ENCODE peak calls at places on chromosomes 7 and 10, in six cellular contexts. O, J, M, V, Q and A are unnamed samples.

GRCh38 chr7:73582664-73583202 is 4.4 kb upstream of the TBL2 start:
- DNase-seq in O (no peak), J (no peak), M (no peak), V (no peak), Q (no peak), A (no peak)

GRCh38 chr10:75079436-75080083 is 31.9 kb upstream of the SAMD8 start:
- DNase-seq in O (no peak), J (no peak), M (no peak), V (no peak), Q (no peak), A (no peak)

GRCh38 chr7:50502947-50503346 is 52.8 kb upstream of the FIGNL1 start:
- DNase-seq in O (peak), J (no peak), M (peak), V (no peak), Q (no peak), A (no peak)

GRCh38 chr7:74656421-74656910 is 1.1 kb upstream of the GTF2I start:
- DNase-seq in O (peak), J (peak), M (no peak), V (peak), Q (peak), A (no peak)

GRCh38 chr10:63157845-63158624 is 24.9 kb downstream of the NRBF2 start:
- DNase-seq in O (peak), J (peak), M (peak), V (peak), Q (peak), A (peak)

GRCh38 chr7:131574741-131575140 is 18.3 kb upstream of the PODXL start:
- DNase-seq in O (peak), J (no peak), M (no peak), V (no peak), Q (no peak), A (peak)

GRCh38 chr10:132225073-132225848 is 38.5 kb downstream of the DPYSL4 start:
- DNase-seq in O (no peak), J (no peak), M (no peak), V (no peak), Q (no peak), A (no peak)

GRCh38 chr10:63666836-63667383 is 145.7 kb downstream of the REEP3 start:
- DNase-seq in O (peak), J (no peak), M (peak), V (peak), Q (no peak), A (peak)

GRCh38 chr7:145009866-145010265 is 174.0 kb upstream of the TPK1 start:
- DNase-seq in O (peak), J (no peak), M (no peak), V (no peak), Q (no peak), A (no peak)

GRCh38 chr7:9026121-9026520 is 592.7 kb downstream of the NXPH1 start:
- DNase-seq in O (no peak), J (no peak), M (no peak), V (no peak), Q (no peak), A (no peak)

GRCh38 chr7:112791465-112792168 is 1.4 kb upstream of the TMEM168 start:
- DNase-seq in O (no peak), J (no peak), M (no peak), V (no peak), Q (no peak), A (no peak)

GRCh38 chr10:92110039-92110794 is 180.7 kb downstream of the CPEB3 start:
- DNase-seq in O (peak), J (no peak), M (peak), V (no peak), Q (no peak), A (peak)

GRCh38 chr10:15200626-15201025 is 32.1 kb upstream of the NMT2 start:
- DNase-seq in O (peak), J (no peak), M (peak), V (no peak), Q (no peak), A (peak)

GRCh38 chr10:86100581-86101061 is 266.0 kb downstream of the GRID1 start:
- DNase-seq in O (no peak), J (no peak), M (no peak), V (peak), Q (no peak), A (no peak)
- TF ChIP-seq CTCF in O (no peak), J (peak), M (no peak), V (peak), Q (peak), A (peak)

DNA sequence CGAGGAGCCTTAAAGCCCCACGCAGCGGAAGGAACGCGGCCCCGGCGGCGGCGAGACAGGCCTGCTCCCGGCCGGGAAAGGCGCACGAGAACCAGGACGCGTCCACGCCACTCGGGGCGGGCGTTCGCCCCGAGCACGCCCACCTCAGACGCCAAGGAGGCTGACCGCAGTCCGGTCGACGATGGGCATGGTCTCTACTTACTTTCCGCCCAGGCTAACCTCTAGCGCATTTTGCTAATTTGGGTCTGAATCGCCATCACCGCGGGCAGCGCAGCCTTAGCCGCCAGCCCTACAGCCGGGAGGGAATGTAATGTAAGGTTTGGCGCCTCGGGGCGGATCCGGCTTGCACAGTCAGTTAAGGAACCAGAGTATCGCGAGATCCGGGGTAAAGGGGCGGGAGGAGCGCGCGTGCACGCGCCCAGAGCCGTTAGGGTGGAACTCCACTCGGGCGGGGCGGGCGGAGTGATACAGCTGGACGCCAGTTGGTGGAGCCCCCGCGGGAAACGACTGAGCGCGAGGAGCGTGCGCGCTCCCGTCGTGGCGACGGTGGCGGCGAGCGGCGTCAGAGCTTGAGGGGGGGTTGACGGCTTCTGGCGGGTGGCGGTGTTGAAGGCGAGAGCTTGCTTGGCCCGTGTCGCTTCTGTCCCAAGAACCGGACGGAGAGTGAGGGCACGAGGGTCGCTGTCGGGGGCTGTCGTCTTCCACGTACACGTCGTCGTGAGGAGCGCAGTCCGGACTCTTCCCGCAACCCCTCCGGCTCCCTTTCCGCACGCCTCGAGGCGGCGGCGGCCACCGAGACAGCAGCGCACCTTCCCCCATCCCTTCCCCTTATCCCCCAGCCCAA is at the start of gene LUC7L2:
- DNase-seq in O (peak), J (peak), M (peak), V (peak), Q (peak), A (peak)
- TF ChIP-seq CTCF in O (no peak), J (no peak), M (no peak), V (no peak), Q (no peak), A (no peak)

GRCh38 chr7:158572000-158572828 is 15.4 kb downstream of the PTPRN2 start:
- DNase-seq in O (peak), J (no peak), M (no peak), V (no peak), Q (no peak), A (no peak)
- TF ChIP-seq CTCF in O (no peak), J (no peak), M (no peak), V (no peak), Q (no peak), A (peak)

DNA sequence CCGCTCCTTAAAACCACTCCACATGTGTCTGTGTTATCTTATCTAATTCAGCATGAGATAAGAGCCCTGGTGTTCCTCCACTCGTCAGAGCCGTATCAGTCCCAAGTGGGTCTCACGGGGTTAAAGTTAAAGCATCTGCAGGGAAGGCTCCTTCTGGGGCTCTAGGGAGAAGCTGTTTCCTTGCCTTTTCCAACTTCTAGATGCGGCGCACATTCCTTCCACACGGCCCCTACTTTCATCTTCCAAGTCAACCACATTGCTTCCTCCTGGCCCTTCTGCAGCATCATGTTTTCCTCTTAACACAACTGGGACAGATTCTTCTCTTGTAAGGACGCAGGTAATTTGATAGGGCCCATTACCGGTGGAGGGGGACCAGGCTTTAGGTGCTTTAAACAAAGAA is 620.1 kb upstream of the DPP6 start:
- DNase-seq in O (no peak), J (no peak), M (no peak), V (no peak), Q (no peak), A (no peak)
- TF ChIP-seq CTCF in O (no peak), J (no peak), M (no peak), V (no peak), Q (no peak), A (no peak)